ENCODE peak calls at places on chromosomes 4 and X, in five cellular contexts. One of them, this sample, is unnamed.

GRCh38 chr4:36337665-36338064 is 56.2 kb downstream of the DTHD1 start:
- DNase-seq in NCI-H1930: no peak
- DNase-seq in myocyte: no peak
- DNase-seq in H9: no peak
- DNase-seq in breast epithelium: no peak
- DNase-seq in this sample: no peak

GRCh38 chr4:100977746-100978397 is 369.5 kb downstream of the PPP3CA start:
- DNase-seq in NCI-H1930: no peak
- DNase-seq in myocyte: no peak
- DNase-seq in H9: no peak
- DNase-seq in breast epithelium: no peak
- DNase-seq in this sample: peak; percentile 86

GRCh38 chr4:80014531-80014930 is 58.5 kb downstream of the ANTXR2 start:
- DNase-seq in NCI-H1930: no peak
- DNase-seq in myocyte: no peak
- DNase-seq in H9: no peak
- DNase-seq in breast epithelium: no peak
- DNase-seq in this sample: no peak

GRCh38 chrX:95754411-95754810 is 930.2 kb upstream of the DIAPH2 start:
- DNase-seq in NCI-H1930: no peak
- DNase-seq in myocyte: peak; percentile 0
- DNase-seq in H9: no peak
- DNase-seq in breast epithelium: no peak
- DNase-seq in this sample: no peak

GRCh38 chrX:16664059-16664458 is 14.1 kb downstream of the S100G start:
- DNase-seq in NCI-H1930: no peak
- DNase-seq in myocyte: no peak
- DNase-seq in H9: no peak
- DNase-seq in breast epithelium: no peak
- DNase-seq in this sample: peak; percentile 28

GRCh38 chr4:180203349-180203748 is 2039.9 kb upstream of the TENM3 start:
- DNase-seq in NCI-H1930: no peak
- DNase-seq in myocyte: no peak
- DNase-seq in H9: no peak
- DNase-seq in breast epithelium: no peak
- DNase-seq in this sample: no peak

GRCh38 chr4:118345813-118346212 is 7.0 kb downstream of the PRSS12 start:
- DNase-seq in NCI-H1930: no peak
- DNase-seq in myocyte: no peak
- DNase-seq in H9: no peak
- DNase-seq in breast epithelium: no peak
- DNase-seq in this sample: peak; percentile 22

GRCh38 chrX:154445776-154446175 is 1.8 kb downstream of the FAM50A start:
- DNase-seq in NCI-H1930: no peak
- DNase-seq in myocyte: no peak
- DNase-seq in H9: no peak
- DNase-seq in breast epithelium: no peak
- DNase-seq in this sample: no peak

GRCh38 chr4:5956285-5957021 is 61.8 kb downstream of the C4orf50 start:
- DNase-seq in NCI-H1930: peak; percentile 14
- DNase-seq in myocyte: no peak
- DNase-seq in H9: peak; percentile 70
- DNase-seq in breast epithelium: no peak
- DNase-seq in this sample: no peak

GRCh38 chrX:141669689-141670088 is 28.9 kb downstream of the SPANXD start:
- DNase-seq in NCI-H1930: no peak
- DNase-seq in myocyte: peak; percentile 8
- DNase-seq in H9: no peak
- DNase-seq in breast epithelium: no peak
- DNase-seq in this sample: peak; percentile 21

GRCh38 chrX:115582871-115583729 is 22.1 kb downstream of the PLS3 start:
- DNase-seq in NCI-H1930: no peak
- DNase-seq in myocyte: peak; percentile 30
- DNase-seq in H9: peak; percentile 81
- DNase-seq in breast epithelium: no peak
- DNase-seq in this sample: peak; percentile 51

GRCh38 chr4:94365304-94365703 is 22.7 kb upstream of the HPGDS start:
- DNase-seq in NCI-H1930: no peak
- DNase-seq in myocyte: no peak
- DNase-seq in H9: no peak
- DNase-seq in breast epithelium: no peak
- DNase-seq in this sample: peak; percentile 12

GRCh38 chrX:112630187-112630586 is 49.6 kb downstream of the LHFPL1 start:
- DNase-seq in NCI-H1930: no peak
- DNase-seq in myocyte: no peak
- DNase-seq in H9: no peak
- DNase-seq in breast epithelium: no peak
- DNase-seq in this sample: peak; percentile 21

GRCh38 chrX:20382518-20383291 is 116.0 kb upstream of the RPS6KA3 start:
- DNase-seq in NCI-H1930: no peak
- DNase-seq in myocyte: peak; percentile 73
- DNase-seq in H9: no peak
- DNase-seq in breast epithelium: no peak
- DNase-seq in this sample: no peak

GRCh38 chr4:81426770-81427604 is 44.7 kb downstream of the RASGEF1B start:
- DNase-seq in NCI-H1930: no peak
- DNase-seq in myocyte: no peak
- DNase-seq in H9: no peak
- DNase-seq in breast epithelium: no peak
- DNase-seq in this sample: no peak

GRCh38 chrX:40772290-40772689 is 36.9 kb upstream of the MED14 start:
- DNase-seq in NCI-H1930: no peak
- DNase-seq in myocyte: no peak
- DNase-seq in H9: no peak
- DNase-seq in breast epithelium: no peak
- DNase-seq in this sample: peak; percentile 70

GRCh38 chrX:153649915-153650782 is 3.1 kb downstream of the DUSP9 start:
- DNase-seq in NCI-H1930: no peak
- DNase-seq in myocyte: no peak
- DNase-seq in H9: peak; percentile 19
- DNase-seq in breast epithelium: no peak
- DNase-seq in this sample: no peak

GRCh38 chrX:34810364-34810763 is 132.2 kb upstream of the FAM47B start:
- DNase-seq in NCI-H1930: no peak
- DNase-seq in myocyte: peak; percentile 33
- DNase-seq in H9: no peak
- DNase-seq in breast epithelium: no peak
- DNase-seq in this sample: peak; percentile 37

GRCh38 chrX:68686684-68687045 is 39.2 kb downstream of the STARD8 start:
- DNase-seq in NCI-H1930: no peak
- DNase-seq in myocyte: no peak
- DNase-seq in H9: peak; percentile 43
- DNase-seq in breast epithelium: peak; percentile 26
- DNase-seq in this sample: no peak

GRCh38 chr4:156774422-156774821 is 197.2 kb downstream of the PDGFC start:
- DNase-seq in NCI-H1930: no peak
- DNase-seq in myocyte: peak; percentile 74
- DNase-seq in H9: no peak
- DNase-seq in breast epithelium: no peak
- DNase-seq in this sample: peak; percentile 95

GRCh38 chr4:74830928-74831327 is 36.6 kb upstream of the BTC start:
- DNase-seq in NCI-H1930: no peak
- DNase-seq in myocyte: no peak
- DNase-seq in H9: no peak
- DNase-seq in breast epithelium: no peak
- DNase-seq in this sample: no peak

GRCh38 chr4:140133576-140133975 is 20.4 kb downstream of the MAML3 start:
- DNase-seq in NCI-H1930: no peak
- DNase-seq in myocyte: no peak
- DNase-seq in H9: no peak
- DNase-seq in breast epithelium: no peak
- DNase-seq in this sample: no peak

GRCh38 chr4:1565598-1566295 is 118.4 kb downstream of the FAM53A start:
- DNase-seq in NCI-H1930: no peak
- DNase-seq in myocyte: no peak
- DNase-seq in H9: no peak
- DNase-seq in breast epithelium: no peak
- DNase-seq in this sample: no peak

GRCh38 chrX:51779306-51779705 is 36.1 kb downstream of the GSPT2 start:
- DNase-seq in NCI-H1930: no peak
- DNase-seq in myocyte: no peak
- DNase-seq in H9: no peak
- DNase-seq in breast epithelium: no peak
- DNase-seq in this sample: no peak

GRCh38 chr4:155529197-155529596 is 137.5 kb upstream of the GUCY1A1 start:
- DNase-seq in NCI-H1930: no peak
- DNase-seq in myocyte: no peak
- DNase-seq in H9: no peak
- DNase-seq in breast epithelium: no peak
- DNase-seq in this sample: no peak

GRCh38 chr4:101199507-101200285 is 147.6 kb downstream of the PPP3CA start:
- DNase-seq in NCI-H1930: no peak
- DNase-seq in myocyte: peak; percentile 53
- DNase-seq in H9: no peak
- DNase-seq in breast epithelium: no peak
- DNase-seq in this sample: peak; percentile 63

GRCh38 chr4:85050736-85051135 is 84.2 kb upstream of the WDFY3 start:
- DNase-seq in NCI-H1930: no peak
- DNase-seq in myocyte: no peak
- DNase-seq in H9: no peak
- DNase-seq in breast epithelium: no peak
- DNase-seq in this sample: no peak

GRCh38 chr4:129344058-129344457 is 248.1 kb downstream of the C4orf33 start:
- DNase-seq in NCI-H1930: no peak
- DNase-seq in myocyte: peak; percentile 40
- DNase-seq in H9: no peak
- DNase-seq in breast epithelium: no peak
- DNase-seq in this sample: peak; percentile 20

GRCh38 chr4:138919094-138919936 is 96.3 kb upstream of the NOCT start:
- DNase-seq in NCI-H1930: peak; percentile 86
- DNase-seq in myocyte: peak; percentile 87
- DNase-seq in H9: peak; percentile 86
- DNase-seq in breast epithelium: peak; percentile 63
- DNase-seq in this sample: peak; percentile 71

GRCh38 chr4:121108557-121108956 is 36.2 kb upstream of the NDNF start:
- DNase-seq in NCI-H1930: no peak
- DNase-seq in myocyte: no peak
- DNase-seq in H9: no peak
- DNase-seq in breast epithelium: no peak
- DNase-seq in this sample: no peak

GRCh38 chrX:71623105-71623450 is 4.8 kb upstream of the CXCR3 start:
- DNase-seq in NCI-H1930: no peak
- DNase-seq in myocyte: no peak
- DNase-seq in H9: no peak
- DNase-seq in breast epithelium: no peak
- DNase-seq in this sample: no peak

GRCh38 chrX:32987139-32987538 is 224.2 kb downstream of the DMD start:
- DNase-seq in NCI-H1930: no peak
- DNase-seq in myocyte: peak; percentile 7
- DNase-seq in H9: peak; percentile 86
- DNase-seq in breast epithelium: no peak
- DNase-seq in this sample: no peak

GRCh38 chr4:87196927-87197326 is 23.5 kb downstream of the KLHL8 start:
- DNase-seq in NCI-H1930: no peak
- DNase-seq in myocyte: no peak
- DNase-seq in H9: no peak
- DNase-seq in breast epithelium: no peak
- DNase-seq in this sample: no peak

GRCh38 chr4:32470087-32470585 is 1750.0 kb downstream of the PCDH7 start:
- DNase-seq in NCI-H1930: no peak
- DNase-seq in myocyte: no peak
- DNase-seq in H9: no peak
- DNase-seq in breast epithelium: no peak
- DNase-seq in this sample: no peak

GRCh38 chr4:40526741-40527140 is 102.9 kb downstream of the RBM47 start:
- DNase-seq in NCI-H1930: no peak
- DNase-seq in myocyte: peak; percentile 9
- DNase-seq in H9: no peak
- DNase-seq in breast epithelium: no peak
- DNase-seq in this sample: no peak

GRCh38 chr4:111854494-111855087 is 290.7 kb upstream of the FAM241A start:
- DNase-seq in NCI-H1930: peak; percentile 30
- DNase-seq in myocyte: peak; percentile 38
- DNase-seq in H9: no peak
- DNase-seq in breast epithelium: no peak
- DNase-seq in this sample: peak; percentile 53

GRCh38 chr4:10276152-10276551 is 159.6 kb upstream of the WDR1 start:
- DNase-seq in NCI-H1930: no peak
- DNase-seq in myocyte: no peak
- DNase-seq in H9: no peak
- DNase-seq in breast epithelium: no peak
- DNase-seq in this sample: no peak

GRCh38 chr4:151537726-151538125 is 128.8 kb downstream of the FHIP1A start:
- DNase-seq in NCI-H1930: no peak
- DNase-seq in myocyte: peak; percentile 55
- DNase-seq in H9: no peak
- DNase-seq in breast epithelium: no peak
- DNase-seq in this sample: peak; percentile 87